ENCODE peak calls at places on chromosomes 6 and 20, in four cellular contexts. E is RCC 7860, I is neural crest cell, Z is EL. O is an unnamed sample.
A peak's percentile ranks its signal among the peaks of the same experiment; 100 is the strongest.

GRCh38 chr20:17427646-17428045 is 103.5 kb downstream of the BFSP1 start:
- DNase-seq in E (no peak), Z (no peak), I (no peak), O (no peak)

GRCh38 chr6:136403166-136403980 is 113.7 kb upstream of the BCLAF1 start:
- DNase-seq in E (peak; percentile 75), Z (peak; percentile 84), I (no peak), O (peak; percentile 89)

GRCh38 chr6:158536891-158537798 is 22.7 kb upstream of the TMEM181 start:
- DNase-seq in E (no peak), I (peak; percentile 43), Z (peak; percentile 46), O (no peak)

GRCh38 chr20:57388953-57389694 is 2.1 kb upstream of the RBM38 start:
- DNase-seq in Z (peak; percentile 40), E (peak; percentile 21), I (peak; percentile 42), O (peak; percentile 15)

GRCh38 chr20:60512436-60512835 is 554.2 kb downstream of the CDH26 start:
- DNase-seq in I (peak; percentile 22), Z (peak; percentile 78), E (peak; percentile 60), O (no peak)

GRCh38 chr6:115613488-115613887 is 447.2 kb downstream of the FRK start:
- DNase-seq in E (no peak), Z (peak; percentile 97), I (no peak), O (no peak)

GRCh38 chr6:149032599-149033405 is 284.7 kb upstream of the TAB2 start:
- DNase-seq in Z (peak; percentile 95), I (no peak), E (peak; percentile 91), O (peak; percentile 84)

GRCh38 chr20:10357974-10358373 is 76.0 kb downstream of the MKKS start:
- DNase-seq in I (no peak), E (no peak), Z (peak; percentile 8), O (no peak)

GRCh38 chr20:1702288-1702687 is 44.7 kb upstream of the SIRPG start:
- DNase-seq in I (no peak), E (no peak), Z (no peak), O (no peak)

GRCh38 chr6:111939902-111940301 is 66.7 kb upstream of the FYN start:
- DNase-seq in I (no peak), E (no peak), Z (no peak), O (no peak)

GRCh38 chr6:44386929-44387345 is 569 bp upstream of the CDC5L start:
- DNase-seq in E (no peak), Z (peak; percentile 42), I (no peak), O (no peak)

O was measured in kidney glomerular epithelial cell.